ENCODE peak calls at places on chromosomes 13 and 19, in four cellular contexts. A is HCT116, H is K562, Y is HepG2. W is an unnamed sample.

GRCh38 chr13:44402902-44403719 is 29.5 kb downstream of the SERP2 start:
- DNase-seq in H (no peak), A (no peak), Y (no peak), W (no peak)

GRCh38 chr13:85417807-85418206 is 381.4 kb downstream of the SLITRK6 start:
- DNase-seq in H (no peak), A (no peak), Y (no peak), W (no peak)

GRCh38 chr13:33150662-33151061 is 134.4 kb downstream of the KL start:
- DNase-seq in H (no peak), A (no peak), Y (no peak), W (no peak)

GRCh38 chr13:47898080-47898479 is 103.0 kb downstream of the SUCLA2 start:
- DNase-seq in Y (peak; percentile 14), H (no peak), A (no peak), W (no peak)

GRCh38 chr19:32830231-32831014 is 39.1 kb downstream of the SLC7A9 start:
- DNase-seq in Y (no peak), A (no peak), H (no peak), W (no peak)

GRCh38 chr13:83672611-83673010 is 209.7 kb downstream of the SLITRK1 start:
- DNase-seq in Y (no peak), H (no peak), A (no peak), W (no peak)

GRCh38 chr13:83312194-83312593 is 570.1 kb downstream of the SLITRK1 start:
- DNase-seq in Y (no peak), A (no peak), H (no peak), W (no peak)

GRCh38 chr13:89380101-89380500 is 1708.9 kb downstream of the SLITRK5 start:
- DNase-seq in Y (peak; percentile 1), A (peak; percentile 4), H (no peak), W (no peak)

GRCh38 chr19:18208098-18208951 is 4.5 kb upstream of the RAB3A start:
- DNase-seq in H (peak; percentile 67), A (no peak), Y (no peak), W (no peak)

GRCh38 chr13:93558637-93559036 is 332.0 kb downstream of the GPC6 start:
- DNase-seq in H (no peak), Y (no peak), A (no peak), W (no peak)

GRCh38 chr13:40589285-40590109 is 76.9 kb downstream of the FOXO1 start:
- DNase-seq in Y (peak; percentile 56), A (no peak), H (no peak), W (no peak)

GRCh38 chr19:2756921-2757881 is 17.4 kb upstream of the SLC39A3 start:
- DNase-seq in H (no peak), A (no peak), Y (no peak), W (no peak)

GRCh38 chr13:74061939-74062595 is 72.1 kb downstream of the KLF12 start:
- DNase-seq in A (no peak), H (no peak), Y (no peak), W (no peak)

GRCh38 chr19:10815969-10816635 is 19.9 kb downstream of the TMED1 start:
- DNase-seq in Y (no peak), H (no peak), A (no peak), W (no peak)

GRCh38 chr13:51269039-51269438 is 46.8 kb downstream of the FAM124A start:
- DNase-seq in A (no peak), H (no peak), Y (no peak), W (no peak)

GRCh38 chr19:53873451-53874383 is 6.0 kb downstream of the MYADM start:
- DNase-seq in Y (no peak), A (no peak), H (no peak), W (no peak)

GRCh38 chr19:6125571-6125989 is 9.9 kb upstream of the ACSBG2 start:
- DNase-seq in A (peak; percentile 88), H (peak; percentile 70), Y (peak; percentile 75), W (peak; percentile 61)

GRCh38 chr13:19586904-19587634 is 25.7 kb upstream of the TPTE2 start:
- DNase-seq in A (no peak), Y (peak; percentile 65), H (peak; percentile 23), W (no peak)

GRCh38 chr19:15248648-15249559 is 16.7 kb upstream of the EPHX3 start:
- DNase-seq in Y (no peak), H (no peak), A (no peak), W (peak; percentile 2)

GRCh38 chr19:16315825-16316505 is 8.7 kb upstream of the KLF2 start:
- DNase-seq in H (peak; percentile 72), A (no peak), Y (no peak), W (no peak)

GRCh38 chr19:49807888-49808675 is 5.0 kb downstream of the FUZ start:
- DNase-seq in Y (no peak), H (no peak), A (no peak), W (no peak)

GRCh38 chr13:106118996-106119395 is 416.5 kb downstream of the EFNB2 start:
- DNase-seq in Y (no peak), H (no peak), A (no peak), W (no peak)

GRCh38 chr19:12647490-12648071 is 19.0 kb downstream of the MAN2B1 start:
- DNase-seq in H (peak; percentile 90), A (no peak), Y (no peak), W (no peak)

GRCh38 chr13:32092471-32092870 is 60.9 kb downstream of the FRY start:
- DNase-seq in H (no peak), A (no peak), Y (no peak), W (no peak)

GRCh38 chr13:113935081-113935511 is 38.8 kb downstream of the C13orf46 start:
- DNase-seq in Y (no peak), A (no peak), H (no peak), W (no peak)

GRCh38 chr13:48412881-48413351 is at the start of gene LPAR6:
- DNase-seq in A (no peak), Y (peak; percentile 95), H (no peak), W (no peak)

GRCh38 chr13:26678796-26679195 is 81.8 kb downstream of the GPR12 start:
- DNase-seq in H (peak; percentile 8), Y (no peak), A (no peak), W (no peak)

GRCh38 chr13:27170221-27170520 is 1.4 kb downstream of the USP12 start:
- DNase-seq in H (no peak), A (no peak), Y (no peak), W (no peak)

DNA sequence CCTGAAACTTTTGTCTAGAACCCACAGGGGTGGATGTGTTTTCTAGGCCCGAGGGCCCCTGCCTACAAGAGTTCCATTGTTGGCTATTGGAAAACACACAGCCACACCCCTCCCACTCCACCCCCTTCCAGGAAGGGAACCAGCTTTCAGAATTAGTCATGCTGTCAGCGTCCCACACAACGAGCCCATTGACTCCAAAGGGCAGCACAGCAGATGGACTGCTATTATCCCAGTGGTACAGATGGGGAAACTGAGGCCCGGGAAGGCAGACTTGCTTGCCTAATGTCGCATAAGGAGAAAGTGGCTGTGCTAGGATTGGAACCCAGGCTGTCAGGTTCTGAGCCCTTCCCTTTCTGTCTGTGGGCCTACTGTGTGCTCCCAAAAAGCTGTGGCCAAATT is 8.1 kb upstream of the FXYD3 start:
- DNase-seq in A (peak; percentile 78), Y (peak; percentile 90), H (peak; percentile 80), W (no peak)
- TF ChIP-seq SIN3A in A (no peak), Y (no peak), H (no peak), W (no peak)

GRCh38 chr19:55251296-55252081 is 7.3 kb downstream of the PPP6R1 start:
- DNase-seq in A (no peak), Y (no peak), H (no peak), W (no peak)
- TF ChIP-seq POLR2AphosphoS5 in A (no peak), Y (no peak), H (no peak), W (no peak)

GRCh38 chr19:1081301-1082164 is 13.6 kb downstream of the POLR2E start:
- DNase-seq in Y (no peak), H (no peak), A (no peak), W (no peak)
- TF ChIP-seq TCF7L2 in Y (no peak), H (no peak), A (no peak), W (no peak)

GRCh38 chr19:46604781-46605355 is 3.7 kb downstream of the CALM3 start:
- DNase-seq in H (no peak), Y (no peak), A (no peak), W (no peak)
- TF ChIP-seq SIN3A in H (no peak), Y (no peak), A (no peak), W (no peak)

GRCh38 chr13:52882803-52883202 is 34.4 kb upstream of the PCDH8 start:
- DNase-seq in Y (no peak), H (no peak), A (no peak), W (no peak)
- TF ChIP-seq POLR2AphosphoS5 in Y (no peak), H (no peak), A (no peak), W (no peak)

GRCh38 chr19:42166336-42166735 is 34.1 kb upstream of the POU2F2 start:
- DNase-seq in A (no peak), Y (no peak), H (no peak), W (no peak)
- TF ChIP-seq TCF7L2 in A (no peak), Y (no peak), H (no peak), W (no peak)

GRCh38 chr13:21413013-21413412 is 46.1 kb downstream of the ZDHHC20 start:
- DNase-seq in A (no peak), Y (no peak), H (no peak), W (no peak)
- TF ChIP-seq SIN3A in A (no peak), Y (no peak), H (no peak), W (no peak)

GRCh38 chr19:47428177-47428894 is 9.0 kb upstream of the MEIS3 start:
- DNase-seq in Y (peak; percentile 54), H (peak; percentile 96), A (peak; percentile 100), W (peak; percentile 48)
- TF ChIP-seq POLR2AphosphoS5 in Y (no peak), H (no peak), A (peak; percentile 48), W (no peak)

DNA sequence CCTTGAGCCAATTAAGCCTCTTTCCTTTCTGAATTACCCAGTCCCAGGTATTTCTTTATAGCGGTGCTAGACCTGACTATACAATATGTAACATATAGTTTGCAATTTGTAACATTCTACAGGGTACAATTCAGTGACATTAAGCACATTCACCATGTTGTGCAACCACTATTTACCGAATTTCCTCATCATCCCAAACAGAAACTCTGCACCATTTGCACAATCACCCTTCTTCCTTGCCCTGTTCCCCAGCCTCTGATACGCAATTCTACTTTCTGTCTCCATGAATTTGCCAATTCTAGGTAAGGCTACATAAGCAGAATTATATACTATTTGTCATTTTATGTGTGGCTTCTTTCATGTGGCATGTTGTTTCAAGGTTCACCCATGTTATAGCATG is 13.7 kb upstream of the SIGLEC10 start:
- DNase-seq in H (no peak), A (no peak), Y (peak; percentile 28), W (no peak)
- TF ChIP-seq TCF7L2 in H (no peak), A (no peak), Y (no peak), W (no peak)

DNA sequence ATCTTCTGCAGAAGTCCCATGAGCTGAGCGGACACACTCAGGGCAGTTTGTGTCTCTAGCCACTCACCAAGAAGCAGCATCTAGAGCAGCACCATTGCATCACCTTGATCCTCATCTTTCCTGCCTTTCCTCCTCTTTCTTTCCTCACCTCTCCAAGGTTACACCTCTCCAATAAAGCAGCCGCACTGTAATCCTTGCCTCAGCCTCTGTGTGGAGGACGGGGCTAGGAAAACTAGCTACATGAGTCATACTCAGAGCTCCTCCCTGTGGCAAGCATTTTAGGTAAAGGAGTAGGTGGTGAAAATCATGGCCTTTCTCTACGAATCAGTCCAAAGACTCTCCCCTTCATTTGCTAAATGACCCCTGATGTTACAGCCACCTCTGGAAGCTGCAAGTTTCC is 108.8 kb downstream of the DNAJC15 start:
- DNase-seq in A (peak; percentile 35), H (peak; percentile 5), Y (peak; percentile 52), W (no peak)
- TF ChIP-seq SIN3A in A (no peak), H (no peak), Y (no peak), W (no peak)